ENCODE peak calls at places on chromosomes 2 and 18, in nine cellular contexts. P, G, L, F, T, I, U, K and J are unnamed samples. For H3K4me1, the result is how much of the 10 kb centered on the place peaks cover.

GRCh38 chr18:286515-287310 is 18.9 kb upstream of the THOC1 start:
- DNase-seq in P (no peak), G (no peak), L (no peak), F (no peak), T (no peak), I (no peak), U (peak), K (no peak), J (no peak)

GRCh38 chr18:25248755-25249154 is 103.2 kb downstream of the ZNF521 start:
- DNase-seq in P (no peak), G (no peak), L (no peak), F (no peak), T (no peak), I (no peak), U (no peak), K (no peak), J (no peak)

GRCh38 chr2:221571391-221572179 is 519 bp downstream of the EPHA4 start:
- DNase-seq in P (peak), G (no peak), L (peak), F (peak), T (peak), I (peak), U (peak), K (no peak), J (peak)

GRCh38 chr2:25473758-25474335 is 132.1 kb upstream of the DNMT3A start:
- DNase-seq in P (no peak), G (no peak), L (peak), F (no peak), T (no peak), I (no peak), U (peak), K (no peak), J (no peak)

GRCh38 chr2:19355416-19355821 is 3.0 kb downstream of the OSR1 start:
- DNase-seq in P (no peak), G (no peak), L (no peak), F (no peak), T (no peak), I (no peak), U (no peak), K (no peak), J (no peak)

GRCh38 chr2:100283724-100284501 is 38.4 kb downstream of the LONRF2 start:
- DNase-seq in P (no peak), G (no peak), L (no peak), F (no peak), T (no peak), I (no peak), U (no peak), K (no peak), J (no peak)

GRCh38 chr18:55547705-55548056 is 40.3 kb downstream of the TCF4 start:
- DNase-seq in P (no peak), G (no peak), L (no peak), F (no peak), T (no peak), I (no peak), U (no peak), K (no peak), J (no peak)

GRCh38 chr18:21191596-21192307 is 50.3 kb upstream of the GREB1L start:
- DNase-seq in P (peak), G (peak), L (no peak), F (no peak), T (peak), I (peak), U (peak), K (peak), J (peak)

GRCh38 chr2:238286987-238287386 is 1.4 kb downstream of the PER2 start:
- DNase-seq in P (no peak), G (no peak), L (peak), F (peak), T (peak), I (no peak), U (no peak), K (no peak), J (no peak)

GRCh38 chr2:120826716-120827410 is 91.2 kb downstream of the GLI2 start:
- DNase-seq in P (no peak), G (no peak), L (no peak), F (peak), T (no peak), I (no peak), U (no peak), K (no peak), J (no peak)

GRCh38 chr2:64017811-64018714 is 1.2 kb downstream of the VPS54 start:
- DNase-seq in P (no peak), G (peak), L (no peak), F (no peak), T (peak), I (no peak), U (peak), K (peak), J (peak)

GRCh38 chr2:69645026-69645425 is 1.5 kb upstream of the AAK1 start:
- DNase-seq in P (no peak), G (peak), L (no peak), F (no peak), T (no peak), I (no peak), U (no peak), K (no peak), J (no peak)

GRCh38 chr18:21853020-21853419 is 112.4 kb downstream of the MIB1 start:
- DNase-seq in P (no peak), G (peak), L (no peak), F (no peak), T (no peak), I (no peak), U (no peak), K (peak), J (no peak)

GRCh38 chr18:54080854-54081253 is 143.6 kb downstream of the MBD2 start:
- DNase-seq in P (no peak), G (no peak), L (no peak), F (no peak), T (no peak), I (no peak), U (no peak), K (no peak), J (no peak)

GRCh38 chr2:49811502-49811901 is 657.2 kb upstream of the FSHR start:
- DNase-seq in P (no peak), G (no peak), L (no peak), F (no peak), T (no peak), I (no peak), U (no peak), K (no peak), J (no peak)

GRCh38 chr2:127508025-127508620 is 18.2 kb downstream of the IWS1 start:
- DNase-seq in P (no peak), G (no peak), L (no peak), F (no peak), T (no peak), I (no peak), U (no peak), K (no peak), J (no peak)

GRCh38 chr2:118061135-118061955 is 26.9 kb upstream of the INSIG2 start:
- DNase-seq in P (no peak), G (peak), L (no peak), F (no peak), T (no peak), I (no peak), U (no peak), K (peak), J (no peak)

GRCh38 chr18:72544092-72544886 is at the start of gene CBLN2:
- DNase-seq in P (no peak), G (no peak), L (peak), F (peak), T (peak), I (peak), U (peak), K (peak), J (peak)

GRCh38 chr18:28412521-28412920 is 235.6 kb upstream of the CDH2 start:
- DNase-seq in P (no peak), G (no peak), L (no peak), F (no peak), T (no peak), I (no peak), U (no peak), K (no peak), J (no peak)

GRCh38 chr2:179240481-179241451 is 23.9 kb downstream of the SESTD1 start:
- DNase-seq in P (no peak), G (no peak), L (no peak), F (no peak), T (no peak), I (no peak), U (no peak), K (no peak), J (no peak)

GRCh38 chr18:25349926-25350560 is 1.9 kb downstream of the ZNF521 start:
- DNase-seq in P (peak), G (no peak), L (peak), F (peak), T (peak), I (peak), U (peak), K (peak), J (no peak)

GRCh38 chr2:60317831-60318230 is 235.6 kb downstream of the BCL11A start:
- DNase-seq in P (no peak), G (peak), L (no peak), F (no peak), T (no peak), I (no peak), U (no peak), K (peak), J (no peak)

GRCh38 chr2:90069290-90069894 is 1377.9 kb downstream of the RPIA start:
- DNase-seq in P (no peak), G (peak), L (peak), F (no peak), T (peak), I (peak), U (peak), K (peak), J (peak)

GRCh38 chr2:69993708-69994107 is 32.3 kb upstream of the ASPRV1 start:
- DNase-seq in P (no peak), G (no peak), L (no peak), F (no peak), T (no peak), I (no peak), U (no peak), K (no peak), J (no peak)

GRCh38 chr2:9018534-9018933 is 15.1 kb upstream of the MBOAT2 start:
- DNase-seq in P (no peak), G (no peak), L (no peak), F (no peak), T (no peak), I (no peak), U (no peak), K (no peak), J (no peak)

GRCh38 chr18:12315911-12316310 is 7.9 kb downstream of the TUBB6 start:
- DNase-seq in P (peak), G (no peak), L (no peak), F (peak), T (no peak), I (peak), U (no peak), K (no peak), J (no peak)
- H3K4me1 ChIP-seq in P (half or more), G (under half), L (under half), F (under half), T (under half), I (under half), U (under half), K (under half), J (half or more)

DNA sequence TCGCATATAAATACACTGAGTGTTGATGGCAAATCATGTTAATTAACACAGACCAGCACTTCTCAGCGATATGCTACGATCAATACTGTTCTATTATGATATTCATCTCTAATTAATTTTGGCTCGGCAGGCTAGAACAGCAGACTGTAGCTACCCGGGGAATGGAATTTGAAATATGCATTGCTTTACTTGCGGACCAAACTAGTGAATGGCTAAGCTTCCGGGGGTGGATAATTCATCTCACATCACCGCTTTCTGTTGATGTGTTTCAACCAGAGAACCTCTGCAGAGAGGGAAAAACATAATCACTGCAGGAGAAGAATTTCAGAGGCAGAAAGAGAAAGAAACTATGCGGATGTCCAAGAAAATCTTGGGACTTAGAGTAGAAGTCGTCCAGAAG is 491.0 kb downstream of the STK39 start:
- DNase-seq in P (no peak), G (no peak), L (no peak), F (no peak), T (no peak), I (no peak), U (no peak), K (no peak), J (no peak)
- H3K4me1 ChIP-seq in P (under half), G (under half), L (under half), F (under half), T (under half), I (under half), U (under half), K (under half), J (under half)

GRCh38 chr2:66507673-66508127 is 72.8 kb downstream of the MEIS1 start:
- DNase-seq in P (no peak), G (no peak), L (no peak), F (no peak), T (no peak), I (no peak), U (no peak), K (no peak), J (no peak)
- H3K4me1 ChIP-seq in P (under half), G (under half), L (under half), F (under half), T (under half), I (under half), U (under half), K (under half), J (under half)

GRCh38 chr2:101830146-101830545 is 132.6 kb downstream of the MAP4K4 start:
- DNase-seq in P (no peak), G (no peak), L (no peak), F (no peak), T (no peak), I (no peak), U (no peak), K (peak), J (no peak)
- H3K4me1 ChIP-seq in P (half or more), G (under half), L (under half), F (under half), T (under half), I (half or more), U (under half), K (under half), J (under half)

GRCh38 chr2:12289105-12289802 is 427.5 kb upstream of the TRIB2 start:
- DNase-seq in P (no peak), G (no peak), L (no peak), F (no peak), T (no peak), I (no peak), U (no peak), K (peak), J (no peak)

GRCh38 chr2:12284487-12284886 is 432.2 kb upstream of the TRIB2 start:
- DNase-seq in P (no peak), G (no peak), L (no peak), F (no peak), T (no peak), I (no peak), U (no peak), K (no peak), J (no peak)

GRCh38 chr2:12286347-12286746 is 430.4 kb upstream of the TRIB2 start:
- DNase-seq in P (no peak), G (no peak), L (no peak), F (no peak), T (no peak), I (no peak), U (no peak), K (no peak), J (no peak)

GRCh38 chr2:12288048-12288447 is 428.7 kb upstream of the TRIB2 start:
- DNase-seq in P (no peak), G (no peak), L (no peak), F (no peak), T (no peak), I (no peak), U (no peak), K (no peak), J (no peak)

DNA sequence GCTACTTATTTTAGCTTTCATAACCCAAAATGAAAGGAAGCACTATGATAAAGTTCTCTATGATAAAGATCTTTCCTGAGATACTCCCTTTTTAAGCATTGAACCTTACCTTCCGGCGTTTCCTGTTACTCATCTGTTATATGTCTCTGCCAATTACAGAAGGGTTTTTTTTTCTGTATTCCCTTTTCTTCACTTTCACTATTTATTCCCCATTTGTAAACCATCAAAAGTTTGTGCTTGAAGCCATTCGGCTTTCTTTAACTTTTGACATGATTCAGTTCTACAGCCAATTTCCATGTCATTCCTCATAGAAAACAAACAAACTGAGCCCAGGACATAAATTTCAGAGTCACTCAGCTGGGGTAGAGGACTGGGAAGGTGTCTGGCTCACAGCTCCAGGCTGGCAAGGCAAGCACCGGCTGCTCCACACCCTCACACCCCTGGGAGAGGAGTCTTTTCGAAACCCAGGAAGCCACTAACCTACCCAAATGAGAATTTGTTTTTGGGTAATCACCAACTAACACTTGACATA is 429.4 kb upstream of the TRIB2 start:
- DNase-seq in P (peak), G (no peak), L (no peak), F (no peak), T (no peak), I (no peak), U (no peak), K (no peak), J (no peak)
- H3K4me1 ChIP-seq in P (under half), G (under half), L (under half), F (under half), T (under half), I (under half), U (under half), K (under half), J (under half)

GRCh38 chr2:201259216-201259615 is 1.1 kb upstream of the CASP8 start:
- DNase-seq in P (no peak), G (no peak), L (no peak), F (no peak), T (peak), I (no peak), U (no peak), K (no peak), J (no peak)
- H3K4me1 ChIP-seq in P (under half), G (half or more), L (under half), F (under half), T (under half), I (under half), U (under half), K (half or more), J (under half)

DNA sequence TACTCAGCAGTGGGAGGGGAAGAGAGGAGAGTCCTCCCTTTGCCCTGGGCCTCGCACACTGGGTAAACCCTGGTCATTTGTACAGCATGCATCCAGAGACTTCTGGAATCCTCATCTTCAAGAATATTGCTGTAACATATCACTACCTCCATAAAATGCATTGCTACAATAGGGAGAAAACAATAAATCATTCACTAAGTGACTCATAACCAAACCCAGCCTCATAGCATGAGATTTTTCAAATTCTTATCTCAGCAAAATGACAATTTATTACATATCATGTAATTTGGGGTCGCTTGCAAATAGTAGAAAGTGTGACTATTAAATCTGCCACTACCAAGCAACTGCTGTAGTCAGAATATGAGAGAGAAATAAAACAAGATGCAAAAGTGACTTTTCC is 189.4 kb downstream of the ALK start:
- DNase-seq in P (no peak), G (no peak), L (no peak), F (no peak), T (no peak), I (no peak), U (no peak), K (no peak), J (no peak)
- H3K4me1 ChIP-seq in P (under half), G (under half), L (under half), F (under half), T (under half), I (under half), U (under half), K (under half), J (under half)

GRCh38 chr2:160363961-160364733 is 129.5 kb downstream of the RBMS1 start:
- DNase-seq in P (no peak), G (no peak), L (no peak), F (no peak), T (no peak), I (no peak), U (no peak), K (no peak), J (no peak)
- H3K4me1 ChIP-seq in P (half or more), G (under half), L (under half), F (under half), T (under half), I (half or more), U (under half), K (under half), J (under half)

DNA sequence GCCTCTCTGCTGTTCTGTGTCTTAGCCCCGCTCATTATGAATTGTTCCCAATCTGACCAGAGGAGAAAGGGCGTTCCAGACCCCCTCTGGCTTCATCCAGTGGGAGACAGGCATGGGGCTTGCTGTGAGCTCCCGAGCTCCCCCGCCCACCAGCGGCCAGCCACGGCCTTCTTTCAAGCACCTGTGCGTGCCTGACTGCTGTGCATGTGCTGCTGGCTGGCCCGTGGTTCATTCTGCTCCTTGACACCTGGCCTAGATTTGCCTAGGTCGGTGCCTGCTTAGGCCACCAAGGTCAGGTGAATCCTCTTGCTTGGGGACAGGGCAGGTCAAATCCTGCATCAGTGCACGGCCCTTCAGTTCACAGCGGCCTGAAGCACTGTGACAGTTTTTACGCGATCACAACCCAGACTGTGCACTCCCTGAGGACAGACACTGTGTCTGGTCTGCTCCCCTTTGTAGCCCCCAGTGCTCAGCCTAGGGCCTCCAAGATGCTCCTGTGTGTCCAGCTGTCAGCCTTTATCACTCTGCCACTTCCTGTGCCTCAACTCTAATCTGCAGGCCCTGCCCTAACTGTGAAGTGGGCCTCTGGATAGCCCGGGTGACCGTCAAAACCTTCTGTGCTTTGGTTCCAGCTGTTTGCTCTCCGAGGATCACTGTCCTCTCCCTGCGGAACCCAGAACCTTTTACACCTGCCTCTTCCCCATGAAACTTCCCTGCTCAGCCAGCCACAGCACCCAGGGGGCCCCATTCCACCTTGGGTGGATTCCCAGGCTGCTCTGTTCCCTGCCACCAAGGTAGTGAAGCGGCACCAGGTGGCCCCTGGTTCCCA is 3.5 kb upstream of the LPIN1 start:
- DNase-seq in P (no peak), G (no peak), L (peak), F (no peak), T (no peak), I (no peak), U (no peak), K (no peak), J (no peak)
- H3K4me1 ChIP-seq in P (half or more), G (under half), L (under half), F (under half), T (under half), I (under half), U (under half), K (under half), J (under half)